ENCODE peak calls at places on chromosomes 1 and 21, in five cellular contexts. One of them, this sample, is unnamed.

GRCh38 chr1:234537236-234537635 is 58.3 kb upstream of the TARBP1 start:
- DNase-seq in ELR: no peak
- DNase-seq in memory B cell: no peak
- DNase-seq in amygdala: no peak
- DNase-seq in OCI-LY7: no peak
- DNase-seq in this sample: no peak

GRCh38 chr1:16191309-16191708 is 21.1 kb downstream of the ARHGEF19 start:
- DNase-seq in ELR: no peak
- DNase-seq in memory B cell: no peak
- DNase-seq in amygdala: no peak
- DNase-seq in OCI-LY7: no peak
- DNase-seq in this sample: no peak

GRCh38 chr1:91884459-91885290 is 1.3 kb downstream of the TGFBR3 start:
- DNase-seq in ELR: peak
- DNase-seq in memory B cell: peak
- DNase-seq in amygdala: peak
- DNase-seq in OCI-LY7: no peak
- DNase-seq in this sample: no peak

GRCh38 chr1:212030936-212031528 is 4.3 kb downstream of the INTS7 start:
- DNase-seq in ELR: peak
- DNase-seq in memory B cell: no peak
- DNase-seq in amygdala: no peak
- DNase-seq in OCI-LY7: no peak
- DNase-seq in this sample: peak

GRCh38 chr1:91851130-91852010 is 34.6 kb downstream of the TGFBR3 start:
- DNase-seq in ELR: peak
- DNase-seq in memory B cell: no peak
- DNase-seq in amygdala: no peak
- DNase-seq in OCI-LY7: no peak
- DNase-seq in this sample: peak

GRCh38 chr1:58597991-58598390 is 20.9 kb upstream of the TACSTD2 start:
- DNase-seq in ELR: no peak
- DNase-seq in memory B cell: no peak
- DNase-seq in amygdala: no peak
- DNase-seq in OCI-LY7: no peak
- DNase-seq in this sample: no peak

GRCh38 chr1:44334968-44335367 is 20.1 kb downstream of the ERI3 start:
- DNase-seq in ELR: no peak
- DNase-seq in memory B cell: no peak
- DNase-seq in amygdala: no peak
- DNase-seq in OCI-LY7: no peak
- DNase-seq in this sample: no peak

GRCh38 chr1:239739919-239740318 is 351.8 kb upstream of the FMN2 start:
- DNase-seq in ELR: no peak
- DNase-seq in memory B cell: no peak
- DNase-seq in amygdala: no peak
- DNase-seq in OCI-LY7: no peak
- DNase-seq in this sample: no peak

GRCh38 chr1:25204797-25205441 is 27.4 kb downstream of the SYF2 start:
- DNase-seq in ELR: peak
- DNase-seq in memory B cell: no peak
- DNase-seq in amygdala: no peak
- DNase-seq in OCI-LY7: peak
- DNase-seq in this sample: peak

GRCh38 chr1:154539486-154540483 is 18.7 kb downstream of the UBE2Q1 start:
- DNase-seq in ELR: no peak
- DNase-seq in memory B cell: no peak
- DNase-seq in amygdala: no peak
- DNase-seq in OCI-LY7: no peak
- DNase-seq in this sample: no peak

GRCh38 chr1:202046748-202047708 is 36.6 kb downstream of the ELF3 start:
- DNase-seq in ELR: peak
- DNase-seq in memory B cell: no peak
- DNase-seq in amygdala: no peak
- DNase-seq in OCI-LY7: no peak
- DNase-seq in this sample: peak

GRCh38 chr1:156627313-156627880 is 8.2 kb downstream of the HAPLN2 start:
- DNase-seq in ELR: peak
- DNase-seq in memory B cell: no peak
- DNase-seq in amygdala: no peak
- DNase-seq in OCI-LY7: peak
- DNase-seq in this sample: no peak

GRCh38 chr21:42398414-42399030 is 2.7 kb upstream of the TMPRSS3 start:
- DNase-seq in ELR: no peak
- DNase-seq in memory B cell: no peak
- DNase-seq in amygdala: no peak
- DNase-seq in OCI-LY7: no peak
- DNase-seq in this sample: no peak

GRCh38 chr1:92762355-92762754 is 22.6 kb downstream of the EVI5 start:
- DNase-seq in ELR: no peak
- DNase-seq in memory B cell: no peak
- DNase-seq in amygdala: no peak
- DNase-seq in OCI-LY7: no peak
- DNase-seq in this sample: no peak

GRCh38 chr1:70930062-70930461 is 117.6 kb downstream of the PTGER3 start:
- DNase-seq in ELR: no peak
- DNase-seq in memory B cell: no peak
- DNase-seq in amygdala: no peak
- DNase-seq in OCI-LY7: no peak
- DNase-seq in this sample: no peak

GRCh38 chr1:97826820-97827219 is 94.0 kb downstream of the DPYD start:
- DNase-seq in ELR: no peak
- DNase-seq in memory B cell: no peak
- DNase-seq in amygdala: no peak
- DNase-seq in OCI-LY7: no peak
- DNase-seq in this sample: no peak

GRCh38 chr1:10007161-10007560 is 10.1 kb downstream of the RBP7 start:
- DNase-seq in ELR: no peak
- DNase-seq in memory B cell: no peak
- DNase-seq in amygdala: no peak
- DNase-seq in OCI-LY7: no peak
- DNase-seq in this sample: no peak

GRCh38 chr21:43005635-43006034 is 31.3 kb downstream of the PKNOX1 start:
- DNase-seq in ELR: no peak
- DNase-seq in memory B cell: no peak
- DNase-seq in amygdala: no peak
- DNase-seq in OCI-LY7: no peak
- DNase-seq in this sample: no peak

GRCh38 chr1:60073605-60074278 is at the start of gene C1orf87:
- DNase-seq in ELR: no peak
- DNase-seq in memory B cell: no peak
- DNase-seq in amygdala: no peak
- DNase-seq in OCI-LY7: no peak
- DNase-seq in this sample: no peak

GRCh38 chr1:235503333-235504121 is 725 bp downstream of the B3GALNT2 start:
- DNase-seq in ELR: peak
- DNase-seq in memory B cell: no peak
- DNase-seq in amygdala: peak
- DNase-seq in OCI-LY7: peak
- DNase-seq in this sample: peak